ENCODE peak calls at places on chromosomes 13 and 19, in ten cellular contexts. One of them, this sample, is unnamed.

GRCh38 chr19:38523319-38523718 is 89.8 kb downstream of the RYR1 start:
- DNase-seq in hepatocyte: no peak
- DNase-seq in tibial artery: no peak
- DNase-seq in lung: no peak
- DNase-seq in GM12878: no peak
- DNase-seq in CD4-positive, alpha-beta memory T cell: no peak
- DNase-seq in caudate nucleus: no peak
- DNase-seq in fibroblast of lung: no peak
- DNase-seq in A673: no peak
- DNase-seq in GM23338: no peak
- DNase-seq in this sample: no peak

GRCh38 chr13:49116873-49117272 is 103.3 kb upstream of the MLNR start:
- DNase-seq in hepatocyte: no peak
- DNase-seq in tibial artery: no peak
- DNase-seq in lung: no peak
- DNase-seq in GM12878: no peak
- DNase-seq in CD4-positive, alpha-beta memory T cell: no peak
- DNase-seq in caudate nucleus: no peak
- DNase-seq in fibroblast of lung: no peak
- DNase-seq in A673: no peak
- DNase-seq in GM23338: no peak
- DNase-seq in this sample: no peak

GRCh38 chr13:76944457-76944856 is 3.9 kb upstream of the ACOD1 start:
- DNase-seq in hepatocyte: no peak
- DNase-seq in tibial artery: no peak
- DNase-seq in lung: no peak
- DNase-seq in GM12878: no peak
- DNase-seq in CD4-positive, alpha-beta memory T cell: no peak
- DNase-seq in caudate nucleus: no peak
- DNase-seq in fibroblast of lung: peak
- DNase-seq in A673: no peak
- DNase-seq in GM23338: no peak
- DNase-seq in this sample: no peak

GRCh38 chr19:30678168-30678567 is 306.0 kb downstream of the ZNF536 start:
- DNase-seq in hepatocyte: no peak
- DNase-seq in tibial artery: no peak
- DNase-seq in lung: no peak
- DNase-seq in GM12878: no peak
- DNase-seq in CD4-positive, alpha-beta memory T cell: no peak
- DNase-seq in caudate nucleus: no peak
- DNase-seq in fibroblast of lung: no peak
- DNase-seq in A673: no peak
- DNase-seq in GM23338: no peak
- DNase-seq in this sample: no peak

GRCh38 chr13:65594255-65594654 is 1635.9 kb downstream of the PCDH9 start:
- DNase-seq in hepatocyte: no peak
- DNase-seq in tibial artery: no peak
- DNase-seq in lung: no peak
- DNase-seq in GM12878: no peak
- DNase-seq in CD4-positive, alpha-beta memory T cell: no peak
- DNase-seq in caudate nucleus: no peak
- DNase-seq in fibroblast of lung: peak
- DNase-seq in A673: no peak
- DNase-seq in GM23338: no peak
- DNase-seq in this sample: no peak

GRCh38 chr13:40539954-40540706 is 126.3 kb downstream of the FOXO1 start:
- DNase-seq in hepatocyte: peak
- DNase-seq in tibial artery: no peak
- DNase-seq in lung: no peak
- DNase-seq in GM12878: no peak
- DNase-seq in CD4-positive, alpha-beta memory T cell: no peak
- DNase-seq in caudate nucleus: no peak
- DNase-seq in fibroblast of lung: peak
- DNase-seq in A673: peak
- DNase-seq in GM23338: peak
- DNase-seq in this sample: no peak

GRCh38 chr13:86757236-86757978 is 913.8 kb upstream of the SLITRK5 start:
- DNase-seq in hepatocyte: no peak
- DNase-seq in tibial artery: no peak
- DNase-seq in lung: no peak
- DNase-seq in GM12878: no peak
- DNase-seq in CD4-positive, alpha-beta memory T cell: peak
- DNase-seq in caudate nucleus: no peak
- DNase-seq in fibroblast of lung: peak
- DNase-seq in A673: no peak
- DNase-seq in GM23338: peak
- DNase-seq in this sample: no peak

GRCh38 chr19:50896591-50897190 is 14.5 kb downstream of the KLK4 start:
- DNase-seq in hepatocyte: peak
- DNase-seq in tibial artery: peak
- DNase-seq in lung: no peak
- DNase-seq in GM12878: peak
- DNase-seq in CD4-positive, alpha-beta memory T cell: no peak
- DNase-seq in caudate nucleus: no peak
- DNase-seq in fibroblast of lung: peak
- DNase-seq in A673: no peak
- DNase-seq in GM23338: no peak
- DNase-seq in this sample: no peak

GRCh38 chr13:63448654-63449053 is 2033.0 kb upstream of the PCDH20 start:
- DNase-seq in hepatocyte: no peak
- DNase-seq in tibial artery: no peak
- DNase-seq in lung: no peak
- DNase-seq in GM12878: no peak
- DNase-seq in CD4-positive, alpha-beta memory T cell: no peak
- DNase-seq in caudate nucleus: no peak
- DNase-seq in fibroblast of lung: peak
- DNase-seq in A673: no peak
- DNase-seq in GM23338: no peak
- DNase-seq in this sample: no peak

GRCh38 chr13:110294146-110294545 is 12.8 kb downstream of the COL4A1 start:
- DNase-seq in hepatocyte: no peak
- DNase-seq in tibial artery: peak
- DNase-seq in lung: no peak
- DNase-seq in GM12878: no peak
- DNase-seq in CD4-positive, alpha-beta memory T cell: no peak
- DNase-seq in caudate nucleus: no peak
- DNase-seq in fibroblast of lung: no peak
- DNase-seq in A673: no peak
- DNase-seq in GM23338: no peak
- DNase-seq in this sample: no peak

GRCh38 chr19:8036438-8037099 is 16.0 kb upstream of the CCL25 start:
- DNase-seq in hepatocyte: no peak
- DNase-seq in tibial artery: no peak
- DNase-seq in lung: no peak
- DNase-seq in GM12878: no peak
- DNase-seq in CD4-positive, alpha-beta memory T cell: no peak
- DNase-seq in caudate nucleus: no peak
- DNase-seq in fibroblast of lung: no peak
- DNase-seq in A673: no peak
- DNase-seq in GM23338: no peak
- DNase-seq in this sample: no peak

DNA sequence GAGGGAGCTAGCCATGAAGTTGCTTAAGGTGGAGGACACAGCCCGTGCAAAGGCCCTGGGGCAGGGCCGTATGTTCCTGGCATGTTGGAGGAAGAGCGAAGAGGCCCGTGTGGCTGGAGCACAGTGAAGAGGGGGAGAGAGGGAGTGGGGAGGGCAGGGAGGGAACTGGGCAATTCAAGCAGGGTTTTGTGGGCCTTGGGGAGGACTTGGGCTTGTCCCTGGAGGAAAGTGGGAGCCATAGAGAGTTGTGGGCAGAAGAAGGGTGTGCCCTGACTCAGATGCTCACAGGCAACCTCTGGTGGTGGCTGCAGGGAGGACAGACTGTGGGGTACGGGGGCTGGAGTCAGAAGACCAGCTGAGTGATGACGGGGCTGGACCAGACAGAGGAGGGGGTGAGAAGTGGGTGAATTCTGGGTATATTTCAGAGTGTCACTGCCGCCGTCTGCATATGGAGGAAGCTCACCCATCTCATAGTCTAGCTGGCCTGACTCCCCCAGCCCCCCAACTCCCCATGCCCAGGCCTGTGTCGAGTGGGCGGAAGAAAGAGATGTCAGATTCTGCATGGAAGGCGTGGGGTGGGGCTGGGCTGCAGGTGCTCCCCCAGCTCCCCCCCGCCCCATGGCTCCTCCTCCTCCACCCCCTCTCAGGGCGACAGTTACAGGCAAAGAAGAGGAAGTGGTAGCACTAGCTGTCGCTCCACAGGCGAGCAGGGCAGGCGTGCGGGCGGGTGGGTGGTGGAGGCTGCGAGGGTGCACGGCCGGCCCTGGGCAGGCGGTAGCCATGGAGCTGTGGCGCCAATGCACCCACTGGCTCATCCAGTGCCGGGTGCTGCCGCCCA is at the start of gene VAV1:
- DNase-seq in hepatocyte: no peak
- DNase-seq in tibial artery: no peak
- DNase-seq in lung: peak
- DNase-seq in GM12878: peak
- DNase-seq in CD4-positive, alpha-beta memory T cell: peak
- DNase-seq in caudate nucleus: no peak
- DNase-seq in fibroblast of lung: no peak
- DNase-seq in A673: peak
- DNase-seq in GM23338: peak
- DNase-seq in this sample: no peak
- H3K27ac ChIP-seq in hepatocyte: no peak
- H3K27ac ChIP-seq in tibial artery: no peak
- H3K27ac ChIP-seq in lung: peak
- H3K27ac ChIP-seq in GM12878: peak
- H3K27ac ChIP-seq in CD4-positive, alpha-beta memory T cell: peak
- H3K27ac ChIP-seq in caudate nucleus: peak
- H3K27ac ChIP-seq in fibroblast of lung: no peak
- H3K27ac ChIP-seq in A673: peak
- H3K27ac ChIP-seq in GM23338: no peak
- H3K27ac ChIP-seq in this sample: peak

DNA sequence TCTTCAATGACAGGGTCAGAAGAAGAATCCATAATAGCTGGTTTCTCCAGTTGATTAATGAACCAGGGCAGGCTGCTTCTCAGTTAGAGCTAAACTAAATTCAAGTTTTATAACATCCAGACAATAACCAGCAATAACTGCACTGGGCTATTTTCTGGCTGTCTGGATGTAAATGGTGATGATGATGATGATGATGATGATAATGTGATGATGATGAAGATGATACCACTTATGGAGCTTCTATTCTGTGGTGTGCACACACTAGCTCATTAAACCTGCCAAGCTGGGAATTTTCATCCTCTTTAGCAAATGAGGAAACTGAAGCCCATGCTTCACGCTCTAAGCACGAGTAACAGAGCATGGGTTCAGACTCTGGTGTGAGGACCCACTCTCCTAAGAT is 132.2 kb downstream of the OXGR1 start:
- DNase-seq in hepatocyte: no peak
- DNase-seq in tibial artery: no peak
- DNase-seq in lung: no peak
- DNase-seq in GM12878: no peak
- DNase-seq in CD4-positive, alpha-beta memory T cell: no peak
- DNase-seq in caudate nucleus: no peak
- DNase-seq in fibroblast of lung: no peak
- DNase-seq in A673: no peak
- DNase-seq in GM23338: no peak
- DNase-seq in this sample: no peak
- H3K27ac ChIP-seq in hepatocyte: no peak
- H3K27ac ChIP-seq in tibial artery: no peak
- H3K27ac ChIP-seq in lung: no peak
- H3K27ac ChIP-seq in GM12878: no peak
- H3K27ac ChIP-seq in CD4-positive, alpha-beta memory T cell: no peak
- H3K27ac ChIP-seq in caudate nucleus: no peak
- H3K27ac ChIP-seq in fibroblast of lung: no peak
- H3K27ac ChIP-seq in A673: no peak
- H3K27ac ChIP-seq in GM23338: no peak
- H3K27ac ChIP-seq in this sample: no peak

DNA sequence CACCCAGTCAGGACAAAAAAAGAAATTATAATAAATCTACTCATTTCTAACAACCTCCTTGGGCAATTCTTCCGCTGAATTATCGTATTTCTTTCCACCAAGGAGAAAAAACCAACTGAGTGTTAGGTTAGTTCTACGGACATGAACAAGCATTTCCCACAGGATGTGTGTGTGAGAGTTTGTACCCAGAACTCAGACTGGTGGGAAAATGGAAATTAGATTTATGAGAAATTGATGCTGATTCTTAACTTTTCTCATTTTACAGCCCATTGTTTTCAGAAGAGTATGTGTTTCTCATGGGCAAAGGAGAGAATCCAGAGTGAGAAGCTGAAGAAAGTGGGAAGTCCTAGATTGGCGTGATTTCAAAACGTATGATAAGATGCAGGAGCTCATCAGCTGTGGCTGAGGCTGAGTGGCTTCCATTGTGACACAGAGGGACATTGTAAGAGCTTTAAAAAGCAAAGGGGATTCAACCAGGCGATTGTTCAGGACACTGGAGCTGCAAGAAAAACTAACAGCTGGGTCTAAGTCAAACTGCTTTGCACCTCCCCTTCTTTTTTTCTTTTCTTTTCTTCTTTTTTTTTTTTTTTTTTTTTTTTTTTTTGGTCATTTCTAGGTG is 184.8 kb upstream of the ARGLU1 start:
- DNase-seq in hepatocyte: no peak
- DNase-seq in tibial artery: no peak
- DNase-seq in lung: no peak
- DNase-seq in GM12878: no peak
- DNase-seq in CD4-positive, alpha-beta memory T cell: no peak
- DNase-seq in caudate nucleus: no peak
- DNase-seq in fibroblast of lung: no peak
- DNase-seq in A673: no peak
- DNase-seq in GM23338: no peak
- DNase-seq in this sample: no peak
- H3K27ac ChIP-seq in hepatocyte: no peak
- H3K27ac ChIP-seq in tibial artery: no peak
- H3K27ac ChIP-seq in lung: no peak
- H3K27ac ChIP-seq in GM12878: no peak
- H3K27ac ChIP-seq in CD4-positive, alpha-beta memory T cell: no peak
- H3K27ac ChIP-seq in caudate nucleus: no peak
- H3K27ac ChIP-seq in fibroblast of lung: no peak
- H3K27ac ChIP-seq in A673: no peak
- H3K27ac ChIP-seq in GM23338: no peak
- H3K27ac ChIP-seq in this sample: no peak

GRCh38 chr19:11931513-11931912 is 6.6 kb downstream of the ZNF700 start:
- DNase-seq in hepatocyte: no peak
- DNase-seq in tibial artery: no peak
- DNase-seq in lung: no peak
- DNase-seq in GM12878: no peak
- DNase-seq in CD4-positive, alpha-beta memory T cell: no peak
- DNase-seq in caudate nucleus: no peak
- DNase-seq in fibroblast of lung: no peak
- DNase-seq in A673: no peak
- DNase-seq in GM23338: no peak
- DNase-seq in this sample: no peak
- H3K27ac ChIP-seq in hepatocyte: no peak
- H3K27ac ChIP-seq in tibial artery: no peak
- H3K27ac ChIP-seq in lung: no peak
- H3K27ac ChIP-seq in GM12878: no peak
- H3K27ac ChIP-seq in CD4-positive, alpha-beta memory T cell: no peak
- H3K27ac ChIP-seq in caudate nucleus: no peak
- H3K27ac ChIP-seq in fibroblast of lung: no peak
- H3K27ac ChIP-seq in A673: no peak
- H3K27ac ChIP-seq in GM23338: no peak
- H3K27ac ChIP-seq in this sample: no peak

GRCh38 chr19:49551531-49551930 is 23.7 kb downstream of the RCN3 start:
- DNase-seq in hepatocyte: no peak
- DNase-seq in tibial artery: no peak
- DNase-seq in lung: no peak
- DNase-seq in GM12878: no peak
- DNase-seq in CD4-positive, alpha-beta memory T cell: no peak
- DNase-seq in caudate nucleus: no peak
- DNase-seq in fibroblast of lung: no peak
- DNase-seq in A673: no peak
- DNase-seq in GM23338: no peak
- DNase-seq in this sample: no peak
- H3K27ac ChIP-seq in hepatocyte: no peak
- H3K27ac ChIP-seq in tibial artery: no peak
- H3K27ac ChIP-seq in lung: no peak
- H3K27ac ChIP-seq in GM12878: no peak
- H3K27ac ChIP-seq in CD4-positive, alpha-beta memory T cell: no peak
- H3K27ac ChIP-seq in caudate nucleus: no peak
- H3K27ac ChIP-seq in fibroblast of lung: no peak
- H3K27ac ChIP-seq in A673: no peak
- H3K27ac ChIP-seq in GM23338: no peak
- H3K27ac ChIP-seq in this sample: no peak

This sample was measured in substantia nigra.